ENCODE peak calls at places on chromosome 15, in five cellular contexts. S, L, Z, H and P are unnamed samples.

GRCh38 chr15:48244923-48245322 is 38.8 kb downstream of the SLC12A1 start:
- DNase-seq in S (no peak), L (no peak), Z (no peak), H (no peak), P (no peak)

GRCh38 chr15:52657338-52657737 is 21.9 kb downstream of the ATOSA start:
- DNase-seq in S (peak), L (no peak), Z (peak), H (no peak), P (no peak)

GRCh38 chr15:63030101-63030528 is 12.4 kb upstream of the TPM1 start:
- DNase-seq in S (no peak), L (no peak), Z (no peak), H (no peak), P (no peak)

GRCh38 chr15:57731543-57732103 is 25.1 kb downstream of the POLR2M start:
- DNase-seq in S (no peak), L (no peak), Z (no peak), H (no peak), P (no peak)

GRCh38 chr15:77871838-77872371 is 205.6 kb downstream of the TBC1D2B start:
- DNase-seq in S (no peak), L (no peak), Z (no peak), H (no peak), P (no peak)

GRCh38 chr15:87224409-87224808 is 1032.1 kb downstream of the NTRK3 start:
- DNase-seq in S (no peak), L (no peak), Z (peak), H (no peak), P (no peak)

GRCh38 chr15:32952901-32953889 is 235.4 kb downstream of the GREM1 start:
- DNase-seq in S (no peak), L (no peak), Z (peak), H (peak), P (no peak)

GRCh38 chr15:61401903-61402698 is 173.0 kb upstream of the RORA start:
- DNase-seq in S (no peak), L (no peak), Z (no peak), H (no peak), P (no peak)

GRCh38 chr15:65081758-65082157 is 5.2 kb downstream of the KBTBD13 start:
- DNase-seq in S (no peak), L (no peak), Z (no peak), H (no peak), P (no peak)

GRCh38 chr15:83947156-83947555 is 288.4 kb upstream of the GOLGA6L4 start:
- DNase-seq in S (no peak), L (no peak), Z (no peak), H (no peak), P (no peak)

GRCh38 chr15:69758291-69758771 is 305.7 kb downstream of the RPLP1 start:
- DNase-seq in S (no peak), L (no peak), Z (peak), H (no peak), P (no peak)

GRCh38 chr15:74869726-74870407 is 3.3 kb downstream of the SCAMP2 start:
- DNase-seq in S (peak), L (peak), Z (no peak), H (no peak), P (no peak)

GRCh38 chr15:26806161-26806560 is 33.3 kb upstream of the GABRB3 start:
- DNase-seq in S (no peak), L (no peak), Z (no peak), H (no peak), P (no peak)

GRCh38 chr15:50051811-50052419 is 67.1 kb downstream of the ATP8B4 start:
- DNase-seq in S (peak), L (peak), Z (peak), H (peak), P (no peak)

GRCh38 chr15:88752956-88753355 is 50.3 kb upstream of the ACAN start:
- DNase-seq in S (no peak), L (no peak), Z (no peak), H (no peak), P (no peak)

GRCh38 chr15:51842852-51843737 is 13.6 kb downstream of the TMOD3 start:
- DNase-seq in S (no peak), L (no peak), Z (peak), H (no peak), P (no peak)

GRCh38 chr15:70376929-70377691 is 279.4 kb upstream of the TLE3 start:
- DNase-seq in S (peak), L (peak), Z (peak), H (no peak), P (no peak)

GRCh38 chr15:58517252-58517681 is 85.5 kb downstream of the LIPC start:
- DNase-seq in S (no peak), L (no peak), Z (no peak), H (no peak), P (no peak)

GRCh38 chr15:101014921-101015841 is 96.0 kb downstream of the LRRK1 start:
- DNase-seq in S (peak), L (peak), Z (peak), H (peak), P (peak)

GRCh38 chr15:39595621-39596221 is 14.8 kb downstream of the THBS1 start:
- DNase-seq in S (no peak), L (no peak), Z (peak), H (no peak), P (no peak)

GRCh38 chr15:94576889-94577533 is 345.6 kb downstream of the MCTP2 start:
- DNase-seq in S (no peak), L (no peak), Z (no peak), H (peak), P (peak)

GRCh38 chr15:24955549-24955929 is 752 bp downstream of the SNRPN start:
- DNase-seq in S (no peak), L (peak), Z (no peak), H (no peak), P (peak)